ENCODE peak calls at places on chromosomes 16 and 17, in five cellular contexts. I is prostate gland, N is Calu3, F is AG04449, L is heart left ventricle. J is an unnamed sample.

GRCh38 chr16:31451201-31451600 is 8.1 kb upstream of the ARMC5 start:
- DNase-seq in I (no peak), N (no peak), F (no peak), L (no peak), J (no peak)

GRCh38 chr16:67514382-67514828 is 14.2 kb upstream of the RIPOR1 start:
- DNase-seq in I (peak), N (peak), F (peak), L (peak), J (peak)

GRCh38 chr17:68295086-68295485 is 3.8 kb downstream of the ARSG start:
- DNase-seq in I (no peak), N (no peak), F (no peak), L (no peak), J (no peak)

GRCh38 chr16:527015-527903 is at the start of gene CAPN15:
- DNase-seq in I (peak), N (peak), F (no peak), L (peak), J (no peak)

GRCh38 chr16:85270365-85270764 is 158.1 kb upstream of the CIBAR2 start:
- DNase-seq in I (no peak), N (no peak), F (no peak), L (no peak), J (no peak)

GRCh38 chr16:68289621-68290329 is 21.0 kb downstream of the SLC7A6OS start:
- DNase-seq in I (no peak), N (no peak), F (no peak), L (no peak), J (peak)

GRCh38 chr16:10835281-10835931 is 16.8 kb upstream of the TVP23A start:
- DNase-seq in I (no peak), N (no peak), F (no peak), L (no peak), J (no peak)

GRCh38 chr17:44062871-44063270 is 3.6 kb downstream of the LSM12 start:
- DNase-seq in I (no peak), N (no peak), F (no peak), L (peak), J (no peak)

GRCh38 chr17:66764559-66764958 is 70.4 kb upstream of the CACNG5 start:
- DNase-seq in I (no peak), N (no peak), F (no peak), L (no peak), J (no peak)

GRCh38 chr17:71084219-71084618 is 914.9 kb downstream of the KCNJ2 start:
- DNase-seq in I (peak), N (peak), F (no peak), L (no peak), J (no peak)

GRCh38 chr16:30399435-30400186 is 4.4 kb downstream of the ZNF48 start:
- DNase-seq in I (no peak), N (no peak), F (no peak), L (no peak), J (no peak)

GRCh38 chr16:59686405-59686804 is 952.3 kb upstream of the GOT2 start:
- DNase-seq in I (no peak), N (no peak), F (no peak), L (no peak), J (no peak)

GRCh38 chr17:37458805-37459204 is 30.9 kb upstream of the DUSP14 start:
- DNase-seq in I (no peak), N (no peak), F (no peak), L (no peak), J (no peak)

GRCh38 chr17:48500435-48501426 is 30.1 kb downstream of the HOXB1 start:
- DNase-seq in I (no peak), N (no peak), F (no peak), L (no peak), J (no peak)

GRCh38 chr16:2473999-2474876 is 689 bp upstream of the TBC1D24 start:
- DNase-seq in I (no peak), N (peak), F (no peak), L (peak), J (no peak)

GRCh38 chr17:43328650-43329049 is 70.1 kb upstream of the ARL4D start:
- DNase-seq in I (no peak), N (no peak), F (no peak), L (no peak), J (no peak)

GRCh38 chr16:72523087-72523486 is 351.1 kb upstream of the PMFBP1 start:
- DNase-seq in I (no peak), N (no peak), F (no peak), L (no peak), J (no peak)

GRCh38 chr16:86217891-86218270 is 292.4 kb upstream of the FOXF1 start:
- DNase-seq in I (no peak), N (no peak), F (no peak), L (no peak), J (no peak)

GRCh38 chr16:9199312-9199711 is 107.9 kb downstream of the HAPSTR1 start:
- DNase-seq in I (no peak), N (no peak), F (no peak), L (no peak), J (no peak)

GRCh38 chr17:78818932-78819331 is 21.7 kb downstream of the USP36 start:
- DNase-seq in I (no peak), N (no peak), F (no peak), L (no peak), J (no peak)

GRCh38 chr16:1612320-1613111 is at the start of gene CRAMP1:
- DNase-seq in I (no peak), N (peak), F (no peak), L (peak), J (no peak)

GRCh38 chr17:41802961-41803682 is 8.6 kb downstream of the P3H4 start:
- DNase-seq in I (no peak), N (no peak), F (no peak), L (no peak), J (no peak)

GRCh38 chr16:89596061-89596689 is 17.3 kb upstream of the DPEP1 start:
- DNase-seq in I (no peak), N (no peak), F (no peak), L (no peak), J (no peak)

GRCh38 chr17:19304209-19304608 is 58.3 kb downstream of the B9D1 start:
- DNase-seq in I (no peak), N (peak), F (no peak), L (no peak), J (no peak)

GRCh38 chr16:2831203-2831602 is 1.1 kb downstream of the ZG16B start:
- DNase-seq in I (no peak), N (no peak), F (no peak), L (peak), J (no peak)

GRCh38 chr16:79871906-79872305 is 271.4 kb upstream of the MAF start:
- DNase-seq in I (no peak), N (no peak), F (no peak), L (no peak), J (no peak)

GRCh38 chr16:19481291-19481690 is 40.6 kb downstream of the GDE1 start:
- DNase-seq in I (no peak), N (no peak), F (no peak), L (no peak), J (no peak)

GRCh38 chr16:88436796-88437195 is 16.3 kb upstream of the ZFPM1 start:
- DNase-seq in I (no peak), N (no peak), F (no peak), L (no peak), J (no peak)

DNA sequence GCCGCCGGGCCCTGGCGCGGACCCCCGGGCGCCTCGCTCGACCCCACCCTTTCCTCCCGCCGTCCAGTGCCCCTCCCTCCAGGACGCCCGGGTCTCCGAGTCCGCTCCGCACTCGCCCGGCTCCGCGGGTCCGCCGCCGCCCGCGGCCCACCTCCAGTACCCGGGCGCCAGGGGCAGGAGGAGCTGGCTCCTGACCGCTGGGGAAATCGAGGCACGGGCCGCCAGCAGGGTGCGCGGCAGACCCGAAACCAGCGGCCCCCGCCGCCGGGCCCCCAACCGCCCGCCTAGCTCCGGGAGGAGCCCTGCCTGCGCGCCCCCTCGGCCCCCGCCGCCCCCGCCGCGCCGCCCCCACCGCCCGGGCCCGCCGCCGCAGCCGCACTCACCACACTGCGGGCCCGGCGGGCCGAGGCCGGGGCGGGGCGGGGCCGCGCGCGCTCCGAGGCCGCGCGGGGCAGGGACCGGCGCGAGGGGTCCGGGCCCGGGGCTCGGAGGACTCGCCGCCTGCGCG is 336 bp downstream of the MAFG start:
- DNase-seq in I (no peak), N (no peak), F (no peak), L (no peak), J (no peak)
- TF ChIP-seq CTCF in I (no peak), N (no peak), F (no peak), L (no peak), J (no peak)

GRCh38 chr16:27270389-27270788 is 1.8 kb upstream of the NSMCE1 start:
- DNase-seq in I (no peak), N (no peak), F (no peak), L (no peak), J (no peak)

GRCh38 chr16:27269300-27270150 is 953 bp upstream of the NSMCE1 start:
- DNase-seq in I (no peak), N (no peak), F (no peak), L (no peak), J (no peak)

GRCh38 chr16:27265982-27266381 is 2.6 kb downstream of the NSMCE1 start:
- DNase-seq in I (no peak), N (no peak), F (no peak), L (no peak), J (no peak)

GRCh38 chr16:27267037-27267677 is 1.4 kb downstream of the NSMCE1 start:
- DNase-seq in I (no peak), N (no peak), F (no peak), L (no peak), J (no peak)

DNA sequence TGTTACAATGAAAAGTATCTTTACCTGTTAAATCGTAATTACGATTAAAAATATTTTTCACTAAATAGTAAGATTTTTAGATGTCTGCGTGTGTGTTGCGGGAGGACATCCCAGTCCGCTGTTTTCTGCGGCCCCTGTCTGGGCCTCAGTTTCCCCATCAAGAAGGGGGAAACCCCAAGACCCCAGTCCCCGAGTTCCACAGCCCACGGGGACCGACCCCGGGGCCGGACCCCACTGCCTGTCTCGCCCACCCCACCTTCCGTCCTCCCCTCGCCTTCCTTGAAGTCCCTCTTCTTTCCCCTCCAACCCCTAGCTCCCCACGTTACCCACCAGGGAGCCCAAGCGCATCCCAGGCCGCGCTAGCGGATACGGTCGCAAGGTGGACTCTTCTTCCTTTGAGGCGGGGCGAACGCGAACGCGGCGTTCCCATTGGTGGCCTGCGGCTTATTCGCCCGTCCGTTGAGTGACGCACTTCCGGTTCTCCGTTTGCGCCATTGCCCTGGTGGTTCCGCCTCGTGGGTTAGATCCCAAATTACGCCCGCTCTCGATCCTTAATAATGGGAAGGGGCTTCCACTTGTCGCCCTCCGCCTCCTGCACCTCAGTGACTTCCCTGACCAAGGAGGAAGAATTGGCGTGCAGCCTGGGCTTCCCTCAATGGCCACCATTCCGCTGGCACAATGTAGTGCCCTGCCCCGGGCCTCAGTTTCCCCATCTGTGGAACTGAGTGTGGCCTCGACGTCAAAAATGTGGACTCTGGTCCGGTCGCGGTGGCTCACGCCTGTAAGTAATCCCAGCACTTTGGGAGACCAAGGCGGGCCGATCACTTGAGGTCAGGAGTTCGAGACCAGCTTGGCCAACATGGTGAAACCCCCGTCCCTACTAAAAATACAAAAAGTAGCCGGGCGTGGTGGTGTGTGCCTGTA is at the start of gene NSMCE1:
- DNase-seq in I (peak), N (peak), F (peak), L (peak), J (peak)
- TF ChIP-seq CTCF in I (peak), N (peak), F (peak), L (no peak), J (peak)

GRCh38 chr17:73351764-73352163 is 40.0 kb upstream of the CDC42EP4 start:
- DNase-seq in I (no peak), N (no peak), F (no peak), L (no peak), J (no peak)

GRCh38 chr17:73356561-73357170 is 44.9 kb upstream of the CDC42EP4 start:
- DNase-seq in I (no peak), N (no peak), F (no peak), L (no peak), J (no peak)

GRCh38 chr17:73357318-73357717 is 45.5 kb upstream of the CDC42EP4 start:
- DNase-seq in I (no peak), N (no peak), F (no peak), L (no peak), J (no peak)

GRCh38 chr17:73352261-73352660 is 40.5 kb upstream of the CDC42EP4 start:
- DNase-seq in I (no peak), N (no peak), F (no peak), L (no peak), J (no peak)

GRCh38 chr17:73354423-73355284 is 42.9 kb upstream of the CDC42EP4 start:
- DNase-seq in I (no peak), N (no peak), F (no peak), L (no peak), J (no peak)
- TF ChIP-seq CTCF in I (no peak), N (no peak), F (no peak), L (no peak), J (no peak)

GRCh38 chr16:55323637-55324490 is at the start of gene IRX6:
- DNase-seq in I (no peak), N (no peak), F (no peak), L (no peak), J (no peak)
- TF ChIP-seq CTCF in I (no peak), N (no peak), F (no peak), L (peak), J (peak)

J was measured in BJ.